ENCODE peak calls at places on chromosomes 4 and X, in five cellular contexts. A is neuronal stem cell, C is Karpas-422, W is mammary epithelial cell, E is IMR-90. U is an unnamed sample. For H3K9me3, the result is how much of the 10 kb centered on the place peaks cover.

GRCh38 chr4:851701-852430 is 25.9 kb upstream of the CPLX1 start:
- DNase-seq in A (no peak), C (no peak), W (no peak), E (no peak), U (no peak)

GRCh38 chr4:158446106-158446505 is 75.6 kb upstream of the RXFP1 start:
- DNase-seq in A (no peak), C (no peak), W (peak), E (peak), U (no peak)

GRCh38 chrX:122783918-122784317 is 400.2 kb upstream of the GRIA3 start:
- DNase-seq in A (no peak), C (no peak), W (no peak), E (no peak), U (no peak)

GRCh38 chrX:45164021-45164621 is 36.6 kb downstream of the DIPK2B start:
- DNase-seq in A (no peak), C (no peak), W (no peak), E (no peak), U (no peak)

GRCh38 chr4:26873391-26874026 is 12.9 kb downstream of the STIM2 start:
- DNase-seq in A (no peak), C (no peak), W (no peak), E (no peak), U (no peak)

GRCh38 chr4:56871357-56871993 is 36.2 kb upstream of the REST start:
- DNase-seq in A (peak), C (no peak), W (no peak), E (no peak), U (peak)

GRCh38 chr4:75229783-75230570 is 284.2 kb downstream of the RCHY1 start:
- DNase-seq in A (no peak), C (no peak), W (no peak), E (peak), U (no peak)

GRCh38 chr4:74189331-74190043 is 31.6 kb downstream of the MTHFD2L start:
- DNase-seq in A (peak), C (peak), W (peak), E (peak), U (peak)

GRCh38 chr4:65665951-65666523 is 4.3 kb downstream of the EPHA5 start:
- DNase-seq in A (peak), C (no peak), W (no peak), E (no peak), U (peak)

GRCh38 chr4:113020966-113021365 is 28.5 kb upstream of the ANK2 start:
- DNase-seq in A (no peak), C (no peak), W (no peak), E (no peak), U (peak)

GRCh38 chr4:120830204-120830603 is 92.3 kb downstream of the PRDM5 start:
- DNase-seq in A (no peak), C (no peak), W (no peak), E (peak), U (no peak)

GRCh38 chrX:154082396-154083133 is 15.0 kb downstream of the MECP2 start:
- DNase-seq in A (no peak), C (no peak), W (peak), E (peak), U (no peak)

GRCh38 chrX:153507484-153508178 is 9.8 kb upstream of the ATP2B3 start:
- DNase-seq in A (peak), C (peak), W (peak), E (peak), U (peak)

GRCh38 chr4:3706565-3707422 is 59.4 kb upstream of the ADRA2C start:
- DNase-seq in A (no peak), C (no peak), W (no peak), E (no peak), U (no peak)

GRCh38 chrX:1466971-1467561 is 14.4 kb upstream of the ASMTL start:
- DNase-seq in A (no peak), C (no peak), W (no peak), E (no peak), U (no peak)

GRCh38 chr4:109701566-109702399 is 1.5 kb downstream of the CASP6 start:
- DNase-seq in A (no peak), C (peak), W (peak), E (no peak), U (peak)

GRCh38 chrX:154840856-154841255 is 6.4 kb upstream of the SMIM9 start:
- DNase-seq in A (no peak), C (peak), W (peak), E (peak), U (no peak)

GRCh38 chr4:114597410-114598115 is 1.0 kb upstream of the UGT8 start:
- DNase-seq in A (peak), C (no peak), W (no peak), E (no peak), U (peak)

GRCh38 chrX:112738347-112739033 is 58.8 kb upstream of the LHFPL1 start:
- DNase-seq in A (no peak), C (no peak), W (no peak), E (peak), U (no peak)

GRCh38 chr4:122827899-122828601 is 1.4 kb downstream of the FGF2 start:
- DNase-seq in A (peak), C (peak), W (peak), E (peak), U (peak)

GRCh38 chr4:119116021-119116420 is 19.6 kb upstream of the MYOZ2 start:
- DNase-seq in A (no peak), C (peak), W (no peak), E (no peak), U (no peak)

GRCh38 chr4:151276787-151277557 is at the start of gene PRSS48:
- DNase-seq in A (peak), C (peak), W (peak), E (peak), U (peak)

GRCh38 chrX:2499507-2499906 is 1.3 kb downstream of the DHRSX start:
- DNase-seq in A (no peak), C (no peak), W (no peak), E (no peak), U (no peak)

GRCh38 chrX:2500681-2501151 is at the start of the genes DHRSX and ZBED1:
- DNase-seq in A (peak), C (peak), W (no peak), E (no peak), U (peak)

GRCh38 chrX:2497961-2498780 is 2.6 kb downstream of the DHRSX start:
- DNase-seq in A (no peak), C (no peak), W (no peak), E (peak), U (no peak)

GRCh38 chrX:2500091-2500680 is 590 bp downstream of the DHRSX start:
- DNase-seq in A (no peak), C (peak), W (peak), E (peak), U (peak)

DNA sequence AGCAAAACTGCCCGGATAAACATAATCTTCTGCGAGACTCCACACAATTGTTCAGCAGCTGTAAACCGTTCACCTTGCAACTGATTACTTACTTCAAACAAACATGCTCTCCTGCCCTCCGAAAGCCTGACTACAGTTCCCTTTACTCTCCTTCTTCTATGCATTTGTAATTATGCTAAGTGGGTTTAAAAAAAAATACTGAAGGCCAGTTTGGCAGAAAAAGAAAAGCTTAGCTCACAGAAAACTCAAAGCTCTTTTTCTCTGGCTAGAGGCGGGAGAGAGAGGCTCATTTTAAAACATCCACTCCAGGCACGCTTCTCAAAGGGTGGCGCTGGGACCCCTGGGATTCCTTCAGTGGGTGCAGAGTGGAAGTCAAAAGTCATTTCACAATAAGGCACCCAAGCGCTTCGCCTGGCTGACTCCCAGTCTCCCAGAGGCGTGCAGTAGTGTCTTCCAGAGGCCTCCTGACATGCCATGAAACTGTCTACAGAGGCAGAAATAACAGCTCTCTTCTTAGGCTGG is 1.9 kb downstream of the DHRSX start:
- DNase-seq in A (no peak), C (no peak), W (no peak), E (peak), U (peak)
- H3K9ac ChIP-seq in A (no peak), C (peak), W (peak), E (peak), U (no peak)

GRCh38 chr4:86652332-86652932 is 58.3 kb downstream of the PTPN13 start:
- DNase-seq in A (no peak), C (no peak), W (no peak), E (no peak), U (no peak)
- H3K9me3 ChIP-seq in A (half or more), C (under half), W (under half), E (under half), U (half or more)

GRCh38 chrX:35115205-35115604 is 172.6 kb downstream of the FAM47B start:
- DNase-seq in A (no peak), C (no peak), W (no peak), E (peak), U (no peak)
- H3K9ac ChIP-seq in A (no peak), C (no peak), W (no peak), E (no peak), U (no peak)

DNA sequence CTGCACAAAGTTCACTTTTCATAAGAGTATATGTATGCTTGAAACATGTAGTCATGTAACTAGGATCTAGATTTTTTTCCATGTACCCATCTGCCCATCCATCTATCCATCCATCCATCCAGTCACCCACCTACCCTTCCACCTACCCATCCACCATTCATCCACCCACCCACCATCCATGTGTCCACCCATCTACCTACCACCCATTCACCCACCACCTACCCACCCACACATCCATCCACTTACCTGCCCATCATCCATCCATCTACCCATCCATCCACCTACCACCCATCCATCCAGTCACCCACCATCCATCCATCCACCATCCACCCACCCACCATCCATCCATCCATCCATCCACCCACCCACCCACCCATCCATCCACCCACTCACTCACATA is 121.8 kb upstream of the PSAPL1 start:
- DNase-seq in A (no peak), C (no peak), W (no peak), E (no peak), U (no peak)
- H3K9me3 ChIP-seq in A (under half), C (under half), W (under half), E (under half), U (under half)

GRCh38 chr4:40990202-40990898 is 224.0 kb downstream of the APBB2 start:
- DNase-seq in A (no peak), C (no peak), W (peak), E (peak), U (no peak)

GRCh38 chr4:40992472-40993298 is 221.7 kb downstream of the APBB2 start:
- DNase-seq in A (no peak), C (no peak), W (peak), E (peak), U (no peak)

GRCh38 chr4:40987151-40987550 is 227.2 kb downstream of the APBB2 start:
- DNase-seq in A (no peak), C (no peak), W (no peak), E (no peak), U (no peak)

GRCh38 chr4:40991908-40992307 is 222.4 kb downstream of the APBB2 start:
- DNase-seq in A (no peak), C (no peak), W (no peak), E (no peak), U (no peak)

DNA sequence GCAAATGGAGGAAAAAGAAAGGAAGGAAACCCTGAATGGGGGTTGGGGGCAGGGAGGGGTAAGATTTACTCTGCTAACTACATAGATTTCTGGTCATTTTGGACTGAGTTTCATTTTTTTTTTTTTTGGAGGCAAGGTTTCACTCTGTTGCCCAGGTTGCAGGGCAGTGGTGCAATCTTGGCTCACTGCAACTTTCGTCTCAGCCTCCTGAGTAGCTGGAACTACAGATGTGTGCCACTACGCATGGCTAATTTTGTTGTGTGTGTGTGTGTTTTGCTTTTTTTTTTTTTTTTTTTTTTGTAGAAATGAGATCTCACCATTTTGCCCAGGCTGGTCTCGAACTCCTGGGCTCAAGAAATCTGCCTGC is 223.5 kb downstream of the APBB2 start:
- DNase-seq in A (no peak), C (no peak), W (no peak), E (peak), U (no peak)
- H3K9ac ChIP-seq in A (no peak), C (no peak), W (peak), E (no peak), U (no peak)

U was measured in neural progenitor cell.